ENCODE peak calls at places on chromosomes 4 and X, in six cellular contexts. W, F, H, B, L and M are unnamed samples.

GRCh38 chr4:24952667-24953066 is 39.8 kb upstream of the CCDC149 start:
- DNase-seq in W (no peak), F (no peak), H (no peak), B (no peak), L (no peak), M (no peak)

GRCh38 chr4:137253949-137254348 is 278.3 kb downstream of the PCDH18 start:
- DNase-seq in H (no peak), B (no peak), F (no peak), L (no peak), W (no peak), M (no peak)

GRCh38 chrX:39260965-39261364 is 459.7 kb downstream of the MID1IP1 start:
- DNase-seq in L (no peak), B (no peak), F (no peak), H (no peak), W (no peak), M (no peak)

GRCh38 chr4:106481801-106482200 is 113.2 kb upstream of the GIMD1 start:
- DNase-seq in B (no peak), F (no peak), L (no peak), W (no peak), H (no peak), M (no peak)

GRCh38 chr4:169293343-169294176 is 22.8 kb upstream of the SH3RF1 start:
- DNase-seq in L (no peak), F (no peak), H (no peak), B (peak; percentile 50), W (no peak), M (no peak)

GRCh38 chr4:118888666-118889312 is at the start of gene SYNPO2:
- DNase-seq in F (no peak), B (peak; percentile 35), W (peak; percentile 72), L (peak; percentile 85), H (peak; percentile 95), M (peak; percentile 21)

GRCh38 chrX:49309401-49309981 is 6.0 kb downstream of the GAGE10 start:
- DNase-seq in B (no peak), W (no peak), F (no peak), H (peak; percentile 25), L (no peak), M (no peak)

GRCh38 chr4:169024762-169025161 is 14.7 kb upstream of the CBR4 start:
- DNase-seq in H (no peak), W (no peak), B (peak; percentile 66), L (no peak), F (no peak), M (no peak)

GRCh38 chrX:140163376-140164159 is 198.2 kb upstream of the CXorf66 start:
- DNase-seq in F (no peak), L (no peak), H (no peak), B (no peak), W (no peak), M (no peak)

GRCh38 chrX:42825201-42825600 is 47.2 kb upstream of the PPP1R2C start:
- DNase-seq in W (no peak), H (no peak), L (no peak), B (no peak), F (no peak), M (no peak)

GRCh38 chr4:77273412-77273811 is 116.4 kb downstream of the CCNG2 start:
- DNase-seq in L (no peak), F (no peak), B (no peak), W (no peak), H (no peak), M (no peak)

GRCh38 chr4:7775396-7775795 is 164.3 kb downstream of the AFAP1 start:
- DNase-seq in W (no peak), F (no peak), B (no peak), H (no peak), L (no peak), M (no peak)

GRCh38 chrX:98057176-98057575 is 1173.5 kb downstream of the RPA4 start:
- DNase-seq in L (no peak), H (no peak), F (no peak), W (no peak), B (no peak), M (no peak)

GRCh38 chrX:2521092-2521926 is 20.5 kb upstream of the DHRSX start:
- DNase-seq in H (no peak), W (no peak), L (no peak), F (no peak), B (peak; percentile 68), M (no peak)

GRCh38 chr4:189117426-189117825 is 823.2 kb upstream of the FRG1 start:
- DNase-seq in B (no peak), L (no peak), W (no peak), F (no peak), H (no peak), M (no peak)

GRCh38 chrX:17242470-17242869 is 132.5 kb upstream of the NHS start:
- DNase-seq in L (no peak), H (peak; percentile 65), W (peak; percentile 26), B (peak; percentile 64), F (peak; percentile 1), M (no peak)

GRCh38 chr4:602559-602942 is 22.8 kb upstream of the PDE6B start:
- DNase-seq in B (no peak), W (peak; percentile 43), H (peak; percentile 67), F (no peak), L (no peak), M (peak; percentile 23)